ENCODE peak calls at places on chromosomes 3 and 15, in five cellular contexts. K is H1, Y is GM12878, H is HepG2, Q is K562. U is an unnamed sample.

GRCh38 chr3:184570035-184570434 is 8.4 kb downstream of the EPHB3 start:
- DNase-seq in K (no peak), Y (no peak), H (no peak), Q (no peak), U (no peak)

GRCh38 chr3:171168086-171168485 is 141.6 kb upstream of the SLC2A2 start:
- DNase-seq in K (no peak), Y (no peak), H (peak), Q (no peak), U (no peak)

GRCh38 chr15:89666147-89666857 is 11.0 kb upstream of the KIF7 start:
- DNase-seq in K (no peak), Y (no peak), H (no peak), Q (no peak), U (no peak)

GRCh38 chr15:88243895-88244787 is 12.4 kb downstream of the NTRK3 start:
- DNase-seq in K (peak), Y (no peak), H (peak), Q (peak), U (peak)

GRCh38 chr3:112056451-112056929 is 22.0 kb downstream of the TMPRSS7 start:
- DNase-seq in K (no peak), Y (no peak), H (no peak), Q (no peak), U (no peak)

GRCh38 chr3:40476478-40477470 is at the start of gene ZNF619:
- DNase-seq in K (peak), Y (no peak), H (peak), Q (peak), U (peak)

GRCh38 chr3:65402597-65402996 is 636.1 kb downstream of the MAGI1 start:
- DNase-seq in K (no peak), Y (no peak), H (no peak), Q (no peak), U (no peak)

GRCh38 chr3:172678068-172678467 is 32.8 kb downstream of the NCEH1 start:
- DNase-seq in K (no peak), Y (no peak), H (no peak), Q (no peak), U (no peak)

GRCh38 chr3:150922611-150923010 is 17.4 kb upstream of the MINDY4B start:
- DNase-seq in K (peak), Y (no peak), H (no peak), Q (peak), U (peak)

GRCh38 chr15:35740761-35741160 is 194.8 kb upstream of the DPH6 start:
- DNase-seq in K (no peak), Y (no peak), H (no peak), Q (no peak), U (no peak)

GRCh38 chr3:63290686-63291085 is 12.6 kb downstream of the SYNPR start:
- DNase-seq in K (no peak), Y (no peak), H (no peak), Q (no peak), U (no peak)

GRCh38 chr3:72692959-72693518 is 155.2 kb downstream of the SHQ1 start:
- DNase-seq in K (no peak), Y (no peak), H (no peak), Q (no peak), U (no peak)

GRCh38 chr15:87609909-87610308 is 646.6 kb downstream of the NTRK3 start:
- DNase-seq in K (no peak), Y (no peak), H (no peak), Q (no peak), U (no peak)

GRCh38 chr15:28096720-28097431 is 2.2 kb downstream of the OCA2 start:
- DNase-seq in K (peak), Y (no peak), H (no peak), Q (no peak), U (no peak)

GRCh38 chr3:125123455-125123854 is 67.7 kb upstream of the HEG1 start:
- DNase-seq in K (no peak), Y (no peak), H (no peak), Q (no peak), U (no peak)

GRCh38 chr3:121918779-121919483 is 24.7 kb downstream of the SLC15A2 start:
- DNase-seq in K (no peak), Y (no peak), H (no peak), Q (peak), U (no peak)

GRCh38 chr3:50347187-50347813 is 1.8 kb upstream of the ZMYND10 start:
- DNase-seq in K (no peak), Y (no peak), H (peak), Q (peak), U (no peak)

GRCh38 chr15:75024102-75024636 is 779 bp downstream of the PPCDC start:
- DNase-seq in K (no peak), Y (no peak), H (no peak), Q (peak), U (no peak)

GRCh38 chr3:5568451-5568850 is 380.9 kb downstream of the EDEM1 start:
- DNase-seq in K (no peak), Y (no peak), H (peak), Q (peak), U (peak)

GRCh38 chr3:25426408-25426807 is 1.7 kb upstream of the RARB start:
- DNase-seq in K (no peak), Y (no peak), H (no peak), Q (no peak), U (no peak)

GRCh38 chr3:123527046-123527445 is 57.8 kb downstream of the HACD2 start:
- DNase-seq in K (no peak), Y (no peak), H (no peak), Q (no peak), U (no peak)

GRCh38 chr3:67460841-67461240 is 193.6 kb downstream of the SUCLG2 start:
- DNase-seq in K (no peak), Y (no peak), H (no peak), Q (no peak), U (no peak)

GRCh38 chr3:157354722-157355121 is 81.9 kb upstream of the PTX3 start:
- DNase-seq in K (peak), Y (no peak), H (no peak), Q (peak), U (peak)

GRCh38 chr15:40911693-40912092 is 17.4 kb downstream of the VPS18 start:
- DNase-seq in K (no peak), Y (no peak), H (no peak), Q (no peak), U (no peak)

GRCh38 chr3:17179381-17180205 is 294.8 kb downstream of the PLCL2 start:
- DNase-seq in K (no peak), Y (peak), H (no peak), Q (no peak), U (no peak)

GRCh38 chr15:56496635-56497034 is 31.7 kb upstream of the MNS1 start:
- DNase-seq in K (no peak), Y (peak), H (peak), Q (peak), U (peak)

GRCh38 chr3:66443404-66443803 is 57.4 kb downstream of the LRIG1 start:
- DNase-seq in K (no peak), Y (no peak), H (no peak), Q (no peak), U (no peak)

GRCh38 chr3:66488492-66488891 is 12.3 kb downstream of the LRIG1 start:
- DNase-seq in K (no peak), Y (no peak), H (no peak), Q (no peak), U (no peak)

GRCh38 chr15:88920186-88920891 is 7.2 kb upstream of the MFGE8 start:
- DNase-seq in K (peak), Y (no peak), H (no peak), Q (peak), U (no peak)

GRCh38 chr15:75791337-75791713 is 51.9 kb upstream of the UBE2Q2 start:
- DNase-seq in K (no peak), Y (no peak), H (no peak), Q (no peak), U (no peak)

GRCh38 chr3:100260081-100260684 is 609 bp upstream of the TBC1D23 start:
- DNase-seq in K (no peak), Y (no peak), H (peak), Q (peak), U (no peak)

GRCh38 chr3:110526732-110527727 is 544.6 kb upstream of the NECTIN3 start:
- DNase-seq in K (no peak), Y (no peak), H (no peak), Q (peak), U (peak)

GRCh38 chr3:111652492-111653180 is 57.5 kb upstream of the ZBED2 start:
- DNase-seq in K (no peak), Y (no peak), H (no peak), Q (no peak), U (no peak)

GRCh38 chr3:35946121-35946856 is 307.0 kb downstream of the ARPP21 start:
- DNase-seq in K (no peak), Y (no peak), H (peak), Q (peak), U (no peak)

GRCh38 chr15:65690778-65691177 is 69.0 kb downstream of the SLC24A1 start:
- DNase-seq in K (no peak), Y (no peak), H (no peak), Q (no peak), U (no peak)

GRCh38 chr3:31873254-31873653 is 107.8 kb downstream of the OSBPL10 start:
- DNase-seq in K (no peak), Y (no peak), H (no peak), Q (no peak), U (no peak)

GRCh38 chr3:70840106-70840870 is 527.9 kb upstream of the MDFIC2 start:
- DNase-seq in K (no peak), Y (no peak), H (no peak), Q (no peak), U (no peak)

GRCh38 chr3:66338927-66339326 is 118.1 kb downstream of the SLC25A26 start:
- DNase-seq in K (no peak), Y (no peak), H (no peak), Q (no peak), U (no peak)

GRCh38 chr15:90881181-90881977 is 2.9 kb upstream of the FES start:
- DNase-seq in K (no peak), Y (no peak), H (no peak), Q (no peak), U (no peak)
- TF ChIP-seq CTCF in K (no peak), Y (no peak), H (no peak), Q (no peak), U (no peak)

DNA sequence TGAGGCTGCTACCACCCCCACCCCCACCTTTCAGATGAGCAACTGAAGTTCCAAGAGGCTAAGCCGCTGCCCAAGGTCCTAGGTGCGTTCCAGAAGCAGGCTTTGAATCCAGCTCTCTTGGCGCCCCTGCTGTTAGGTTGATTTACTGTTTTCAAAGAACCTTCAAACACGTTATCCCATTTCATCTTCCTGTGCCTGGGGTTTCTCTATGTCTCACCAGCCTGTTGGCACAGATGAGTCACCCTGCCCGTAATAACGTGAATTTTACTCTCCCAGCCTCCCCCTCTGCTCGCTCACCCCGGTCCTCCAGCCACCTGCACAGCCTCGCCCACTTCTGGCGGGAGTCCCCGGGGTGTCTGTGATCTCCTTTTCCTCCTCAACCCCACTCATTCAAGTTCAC is 13.1 kb upstream of the TSEN2 start:
- DNase-seq in K (no peak), Y (no peak), H (peak), Q (no peak), U (peak)
- TF ChIP-seq SP1 in K (no peak), Y (no peak), H (no peak), Q (no peak), U (peak)

GRCh38 chr3:141410861-141411771 is 42.8 kb downstream of the ZBTB38 start:
- DNase-seq in K (no peak), Y (no peak), H (no peak), Q (no peak), U (no peak)

GRCh38 chr3:141413387-141414140 is 45.3 kb downstream of the ZBTB38 start:
- DNase-seq in K (no peak), Y (no peak), H (no peak), Q (no peak), U (no peak)

GRCh38 chr3:141414141-141414689 is 45.9 kb downstream of the ZBTB38 start:
- DNase-seq in K (no peak), Y (no peak), H (no peak), Q (no peak), U (no peak)

GRCh38 chr3:141412087-141412935 is 44.0 kb downstream of the ZBTB38 start:
- DNase-seq in K (no peak), Y (no peak), H (peak), Q (peak), U (no peak)

GRCh38 chr3:141412936-141413354 is 44.6 kb downstream of the ZBTB38 start:
- DNase-seq in K (no peak), Y (no peak), H (peak), Q (no peak), U (no peak)
- H3K4me3 ChIP-seq in K (no peak), Y (peak), H (no peak), Q (no peak), U (no peak)

DNA sequence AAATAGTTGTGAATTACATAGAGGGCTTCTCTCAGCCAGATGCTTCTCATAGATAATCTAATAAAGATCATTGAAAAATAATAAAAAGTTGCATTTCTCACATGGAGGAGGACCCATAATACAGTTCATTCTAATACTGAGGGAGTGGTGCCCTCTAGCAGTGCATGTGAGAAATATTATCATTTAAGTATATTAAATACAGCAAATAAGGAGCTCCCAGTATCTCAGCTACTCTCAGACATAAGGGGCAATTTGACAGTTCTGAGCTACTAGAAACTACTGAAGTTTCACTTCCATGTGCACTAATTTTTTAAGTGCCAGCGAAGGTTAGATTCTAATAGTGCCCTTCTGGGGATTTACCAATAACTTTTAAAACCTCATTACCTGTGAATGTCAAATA is 188.3 kb downstream of the IL5RA start:
- DNase-seq in K (no peak), Y (peak), H (peak), Q (peak), U (no peak)
- TF ChIP-seq CTCF in K (peak), Y (peak), H (peak), Q (no peak), U (peak)

GRCh38 chr3:147572970-147573340 is 163.8 kb downstream of the ZIC1 start:
- DNase-seq in K (no peak), Y (no peak), H (no peak), Q (no peak), U (no peak)
- TF ChIP-seq SP1 in K (no peak), Y (no peak), H (no peak), Q (no peak), U (no peak)

DNA sequence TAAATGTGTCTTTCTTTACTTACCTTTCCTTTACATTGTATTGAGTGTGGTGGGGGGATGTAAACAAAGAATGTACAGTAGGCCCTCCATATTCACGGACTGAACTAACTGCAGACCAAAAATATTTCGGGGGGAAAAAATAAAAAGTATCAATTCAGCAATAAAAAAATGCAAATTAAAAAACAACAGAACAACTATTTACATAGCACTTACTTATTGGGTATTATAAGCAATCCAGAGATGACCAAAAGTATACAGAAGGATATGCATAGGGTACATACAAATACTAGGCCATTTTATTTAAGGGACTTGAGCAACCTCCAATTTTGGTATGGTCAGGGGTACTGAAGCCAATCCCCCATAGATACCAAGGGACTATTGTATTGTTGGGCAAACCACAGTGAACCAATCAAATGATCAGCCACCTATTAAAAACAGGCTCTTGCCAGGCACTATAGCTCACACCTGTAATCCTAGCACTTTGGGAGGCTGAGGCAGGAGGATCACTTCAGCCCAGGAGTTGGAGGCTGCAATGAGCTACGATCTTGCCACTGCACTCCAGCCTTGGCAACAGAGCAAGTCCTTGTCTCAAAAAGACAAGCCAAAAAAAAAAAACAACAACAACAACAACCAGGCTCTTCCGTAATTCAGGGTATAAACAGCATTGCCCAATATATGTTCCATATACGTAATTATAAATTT is 1.8 kb downstream of the VPS13C start:
- DNase-seq in K (no peak), Y (no peak), H (no peak), Q (no peak), U (no peak)
- H3K4me3 ChIP-seq in K (no peak), Y (peak), H (no peak), Q (no peak), U (no peak)

DNA sequence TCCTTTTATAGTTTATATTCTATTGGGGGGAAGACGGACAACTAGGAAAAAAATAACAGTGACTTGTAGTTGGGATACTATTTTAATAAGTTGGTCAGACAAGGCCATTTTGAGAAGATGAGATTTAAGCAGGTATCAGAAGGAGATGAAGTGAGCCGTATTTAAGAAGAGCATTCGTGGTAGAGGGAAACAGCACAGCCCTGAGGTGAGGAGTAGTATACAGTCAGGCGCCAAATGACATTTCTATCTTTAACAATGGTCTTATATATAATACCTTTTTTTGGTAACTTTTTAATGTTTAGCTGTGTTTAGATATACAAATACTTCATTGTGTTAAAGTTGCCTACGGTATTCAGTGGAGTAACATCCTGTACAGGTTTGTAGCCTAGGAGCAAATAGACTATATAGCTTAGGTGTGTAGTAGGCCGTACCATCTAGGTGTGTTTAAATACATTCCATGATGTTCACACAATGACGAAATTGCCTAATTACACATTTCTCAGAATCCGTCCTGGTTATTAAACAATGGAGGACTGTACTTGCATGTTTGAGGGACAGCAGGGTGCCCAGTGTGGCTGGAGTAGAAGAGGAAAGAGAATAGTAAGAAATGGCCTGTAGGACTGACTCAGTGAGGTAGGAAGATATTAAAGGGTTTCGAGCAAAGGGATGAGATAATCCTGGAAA is 1.6 kb downstream of the NKTR start:
- DNase-seq in K (no peak), Y (no peak), H (peak), Q (peak), U (no peak)
- TF ChIP-seq CTCF in K (no peak), Y (no peak), H (peak), Q (peak), U (no peak)

DNA sequence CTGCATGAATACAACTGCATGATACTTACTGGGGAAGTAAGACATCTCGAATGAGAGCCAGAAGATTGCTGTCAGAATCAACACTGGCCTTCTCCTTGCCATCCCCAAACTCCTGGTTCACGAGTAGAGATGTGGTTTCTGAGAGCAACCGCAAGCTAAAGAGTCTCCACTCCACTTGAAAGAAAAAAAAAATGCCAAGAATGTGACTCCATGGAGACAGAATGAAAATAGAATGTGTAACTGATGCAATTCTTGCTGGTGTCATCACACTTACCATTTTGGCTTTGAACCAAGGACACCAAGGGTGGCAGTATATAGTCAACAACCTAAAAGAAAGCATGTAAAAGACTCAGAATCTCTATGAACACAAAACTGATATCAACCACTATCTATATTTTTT is 280.4 kb downstream of the ULK4 start:
- DNase-seq in K (no peak), Y (no peak), H (peak), Q (no peak), U (no peak)
- TF ChIP-seq SP1 in K (peak), Y (no peak), H (no peak), Q (no peak), U (no peak)

DNA sequence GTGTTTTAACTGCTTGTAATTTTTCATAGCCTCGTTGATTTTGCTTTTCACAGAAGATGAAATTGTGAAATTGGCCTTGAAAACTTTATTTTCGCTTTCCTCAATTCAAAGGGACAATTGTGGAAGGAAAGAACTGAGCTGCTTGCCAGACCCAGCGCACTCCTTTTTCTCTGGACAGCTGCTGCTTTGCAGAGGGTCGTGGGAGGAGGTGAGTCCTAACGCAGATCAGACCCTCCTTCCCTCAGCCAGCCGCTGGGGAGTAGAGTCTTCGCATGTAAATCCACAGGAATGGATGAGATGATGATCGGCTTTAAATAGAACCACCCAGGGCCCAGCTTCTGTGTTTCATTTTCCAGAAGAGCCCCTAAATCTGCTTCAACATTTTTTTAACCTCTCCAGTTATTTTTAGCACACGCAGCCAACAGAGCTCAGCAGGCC is 42.7 kb upstream of the UBE2E1 start:
- DNase-seq in K (no peak), Y (no peak), H (no peak), Q (no peak), U (no peak)
- H3K4me3 ChIP-seq in K (no peak), Y (peak), H (no peak), Q (no peak), U (no peak)

U was measured in HCT116.